ENCODE peak calls at places on chromosome 13, in eight cellular contexts. V is testis, B is stomach, G is ovary, I is Peyer's patch, M is AG04449, A is AG09319, J is progenitor cell of endocrine pancreas. E is an unnamed sample.

GRCh38 chr13:84658881-84659661 is 776.8 kb upstream of the SLITRK1 start:
- DNase-seq in G (no peak), V (no peak), M (no peak), I (no peak), J (no peak), B (no peak), A (no peak), E (no peak)

GRCh38 chr13:113818700-113819295 is 45.1 kb downstream of the GAS6 start:
- DNase-seq in G (no peak), B (no peak), I (no peak), J (no peak), V (no peak), A (no peak), M (no peak), E (no peak)

GRCh38 chr13:95643471-95643813 is 1.1 kb downstream of the DZIP1 start:
- DNase-seq in B (no peak), G (peak; percentile 36), I (no peak), V (peak; percentile 19), A (no peak), M (no peak), J (no peak), E (no peak)

GRCh38 chr13:112248909-112249592 is 127.1 kb upstream of the SPACA7 start:
- DNase-seq in V (peak; percentile 9), I (no peak), A (no peak), B (no peak), J (no peak), G (no peak), M (no peak), E (no peak)

GRCh38 chr13:21348771-21349170 is 110.3 kb downstream of the ZDHHC20 start:
- DNase-seq in M (no peak), V (no peak), G (no peak), A (no peak), I (no peak), J (no peak), B (no peak), E (no peak)

GRCh38 chr13:75830842-75831241 is 194.7 kb downstream of the LMO7 start:
- DNase-seq in V (no peak), J (no peak), B (no peak), I (no peak), M (peak; percentile 34), G (no peak), A (no peak), E (no peak)

GRCh38 chr13:114286808-114287207 is 5.4 kb downstream of the UPF3A start:
- DNase-seq in V (no peak), J (no peak), I (no peak), M (peak; percentile 68), A (no peak), G (no peak), B (no peak), E (no peak)

GRCh38 chr13:25977671-25978070 is 74.1 kb downstream of the SHISA2 start:
- DNase-seq in I (no peak), A (no peak), J (no peak), G (no peak), M (no peak), V (no peak), B (no peak), E (no peak)

GRCh38 chr13:79663420-79663819 is 182.5 kb downstream of the NDFIP2 start:
- DNase-seq in I (no peak), G (no peak), V (no peak), B (no peak), M (no peak), J (no peak), A (no peak), E (no peak)

GRCh38 chr13:33070713-33071112 is 54.5 kb downstream of the KL start:
- DNase-seq in G (no peak), A (no peak), B (no peak), V (no peak), J (no peak), M (no peak), I (no peak), E (no peak)

GRCh38 chr13:89518289-89519077 is 1829.0 kb upstream of the MIR17HG start:
- DNase-seq in J (no peak), G (no peak), I (no peak), B (no peak), V (no peak), M (no peak), A (no peak), E (no peak)

GRCh38 chr13:41751277-41751676 is 209.6 kb downstream of the VWA8 start:
- DNase-seq in J (no peak), G (peak; percentile 57), V (peak; percentile 59), A (peak; percentile 7), M (peak; percentile 9), B (no peak), I (no peak), E (no peak)

GRCh38 chr13:24038846-24039330 is 121.6 kb upstream of the SPATA13 start:
- DNase-seq in M (no peak), A (peak; percentile 59), I (no peak), V (no peak), B (no peak), J (no peak), G (no peak), E (no peak)

GRCh38 chr13:34941835-34942731 is at the start of gene NBEA:
- DNase-seq in B (peak; percentile 74), A (peak; percentile 10), G (peak; percentile 86), M (no peak), I (peak; percentile 72), J (peak; percentile 87), V (peak; percentile 83), E (peak; percentile 84)

GRCh38 chr13:114013952-114014629 is 40.2 kb upstream of the C13orf46 start:
- DNase-seq in J (no peak), V (no peak), A (no peak), G (no peak), I (no peak), M (no peak), B (no peak), E (no peak)

GRCh38 chr13:39552233-39552632 is 50.8 kb downstream of the LHFPL6 start:
- DNase-seq in B (no peak), I (no peak), G (no peak), A (no peak), J (no peak), V (no peak), M (no peak), E (no peak)

GRCh38 chr13:72304121-72304745 is 423.2 kb downstream of the MZT1 start:
- DNase-seq in V (no peak), G (no peak), M (peak; percentile 12), A (no peak), I (no peak), J (no peak), B (no peak), E (no peak)

GRCh38 chr13:75411924-75412537 is 69.9 kb downstream of the TBC1D4 start:
- DNase-seq in I (no peak), M (no peak), A (no peak), B (no peak), J (no peak), G (no peak), V (no peak), E (no peak)

GRCh38 chr13:77033717-77034302 is 6.9 kb upstream of the FBXL3 start:
- DNase-seq in I (no peak), V (no peak), G (no peak), A (no peak), B (no peak), J (no peak), M (no peak), E (no peak)

GRCh38 chr13:105290596-105290995 is 1244.9 kb downstream of the EFNB2 start:
- DNase-seq in B (no peak), G (no peak), I (no peak), A (no peak), V (no peak), J (no peak), M (no peak), E (no peak)

GRCh38 chr13:27968316-27969072 is 621 bp downstream of the CDX2 start:
- DNase-seq in J (no peak), M (no peak), B (peak; percentile 26), I (no peak), G (no peak), V (no peak), A (no peak), E (peak; percentile 69)
- TF ChIP-seq CTCF in J (no peak), M (no peak), B (no peak), I (no peak), G (no peak), V (no peak), A (no peak), E (no peak)

GRCh38 chr13:98794498-98794897 is 42.0 kb upstream of the SLC15A1 start:
- DNase-seq in A (no peak), B (no peak), V (peak; percentile 38), M (no peak), J (no peak), G (no peak), I (no peak), E (peak; percentile 24)
- TF ChIP-seq CTCF in A (no peak), B (no peak), V (no peak), M (no peak), J (no peak), G (no peak), I (no peak), E (no peak)

DNA sequence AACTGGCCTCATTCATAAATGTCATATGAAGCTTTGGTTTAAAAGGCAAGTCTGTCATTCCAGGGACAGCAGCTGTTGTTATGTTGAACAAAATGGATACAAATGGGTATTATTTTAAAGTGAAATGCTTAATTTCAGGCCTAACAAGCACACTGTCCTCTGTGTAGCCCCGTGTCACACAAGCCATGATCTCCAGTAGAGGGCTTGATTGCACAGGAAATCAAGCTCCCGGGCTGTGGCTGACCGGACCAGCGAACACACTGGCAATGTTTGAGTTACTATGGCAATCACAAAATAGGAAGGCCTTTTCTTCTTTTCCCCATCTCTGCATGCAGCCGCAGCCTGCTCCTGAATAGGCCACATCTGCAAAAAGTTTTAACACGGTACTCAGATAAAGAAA is 64.0 kb upstream of the GSX1 start:
- DNase-seq in J (no peak), G (no peak), I (no peak), V (no peak), M (no peak), A (no peak), B (no peak), E (no peak)
- TF ChIP-seq CTCF in J (peak; percentile 36), G (no peak), I (no peak), V (no peak), M (no peak), A (no peak), B (no peak), E (peak; percentile 65)

GRCh38 chr13:51959773-51960172 is 51.5 kb downstream of the ATP7B start:
- DNase-seq in I (no peak), V (no peak), J (no peak), M (no peak), G (no peak), B (no peak), A (no peak), E (no peak)
- TF ChIP-seq CTCF in I (no peak), V (no peak), J (no peak), M (no peak), G (no peak), B (no peak), A (no peak), E (no peak)